ENCODE peak calls at places on chromosomes 13 and 19, in eight cellular contexts. One of them, this sample, is unnamed.

GRCh38 chr13:111856571-111856970 is 210.4 kb upstream of the SOX1 start:
- DNase-seq in NB4: no peak
- DNase-seq in WTC11: no peak
- DNase-seq in hypothalamus: no peak
- DNase-seq in iris pigment epithelial cell: no peak
- DNase-seq in neuronal stem cell: no peak
- DNase-seq in ACHN: no peak
- DNase-seq in MCF 10A: no peak
- DNase-seq in this sample: no peak

GRCh38 chr13:36135876-36136275 is 4.7 kb upstream of the DCLK1 start:
- DNase-seq in NB4: no peak
- DNase-seq in WTC11: no peak
- DNase-seq in hypothalamus: no peak
- DNase-seq in iris pigment epithelial cell: no peak
- DNase-seq in neuronal stem cell: no peak
- DNase-seq in ACHN: no peak
- DNase-seq in MCF 10A: no peak
- DNase-seq in this sample: no peak

GRCh38 chr19:5337126-5337525 is 3.5 kb downstream of the PTPRS start:
- DNase-seq in NB4: no peak
- DNase-seq in WTC11: no peak
- DNase-seq in hypothalamus: no peak
- DNase-seq in iris pigment epithelial cell: no peak
- DNase-seq in neuronal stem cell: no peak
- DNase-seq in ACHN: no peak
- DNase-seq in MCF 10A: no peak
- DNase-seq in this sample: no peak

GRCh38 chr13:103099894-103100293 is 33.7 kb upstream of the SLC10A2 start:
- DNase-seq in NB4: no peak
- DNase-seq in WTC11: no peak
- DNase-seq in hypothalamus: no peak
- DNase-seq in iris pigment epithelial cell: no peak
- DNase-seq in neuronal stem cell: no peak
- DNase-seq in ACHN: no peak
- DNase-seq in MCF 10A: no peak
- DNase-seq in this sample: no peak

GRCh38 chr19:28350673-28351072 is 862.3 kb downstream of the UQCRFS1 start:
- DNase-seq in NB4: no peak
- DNase-seq in WTC11: no peak
- DNase-seq in hypothalamus: no peak
- DNase-seq in iris pigment epithelial cell: no peak
- DNase-seq in neuronal stem cell: no peak
- DNase-seq in ACHN: no peak
- DNase-seq in MCF 10A: no peak
- DNase-seq in this sample: no peak

GRCh38 chr19:53947624-53948023 is 15.1 kb upstream of the CACNG8 start:
- DNase-seq in NB4: peak
- DNase-seq in WTC11: no peak
- DNase-seq in hypothalamus: no peak
- DNase-seq in iris pigment epithelial cell: no peak
- DNase-seq in neuronal stem cell: no peak
- DNase-seq in ACHN: no peak
- DNase-seq in MCF 10A: peak
- DNase-seq in this sample: no peak

GRCh38 chr19:4678881-4679379 is 8.8 kb upstream of the MYDGF start:
- DNase-seq in NB4: peak
- DNase-seq in WTC11: peak
- DNase-seq in hypothalamus: no peak
- DNase-seq in iris pigment epithelial cell: peak
- DNase-seq in neuronal stem cell: no peak
- DNase-seq in ACHN: no peak
- DNase-seq in MCF 10A: no peak
- DNase-seq in this sample: no peak

GRCh38 chr19:33040994-33041827 is 23.5 kb downstream of the RHPN2 start:
- DNase-seq in NB4: no peak
- DNase-seq in WTC11: no peak
- DNase-seq in hypothalamus: peak
- DNase-seq in iris pigment epithelial cell: no peak
- DNase-seq in neuronal stem cell: no peak
- DNase-seq in ACHN: peak
- DNase-seq in MCF 10A: peak
- DNase-seq in this sample: no peak

GRCh38 chr19:41341669-41342490 is 11.8 kb downstream of the TGFB1 start:
- DNase-seq in NB4: no peak
- DNase-seq in WTC11: peak
- DNase-seq in hypothalamus: no peak
- DNase-seq in iris pigment epithelial cell: no peak
- DNase-seq in neuronal stem cell: no peak
- DNase-seq in ACHN: no peak
- DNase-seq in MCF 10A: no peak
- DNase-seq in this sample: no peak

GRCh38 chr13:107020393-107020792 is 452.5 kb upstream of the ARGLU1 start:
- DNase-seq in NB4: no peak
- DNase-seq in WTC11: no peak
- DNase-seq in hypothalamus: no peak
- DNase-seq in iris pigment epithelial cell: no peak
- DNase-seq in neuronal stem cell: no peak
- DNase-seq in ACHN: no peak
- DNase-seq in MCF 10A: no peak
- DNase-seq in this sample: no peak

GRCh38 chr19:3955688-3956087 is 15.2 kb downstream of the DAPK3 start:
- DNase-seq in NB4: no peak
- DNase-seq in WTC11: no peak
- DNase-seq in hypothalamus: no peak
- DNase-seq in iris pigment epithelial cell: no peak
- DNase-seq in neuronal stem cell: no peak
- DNase-seq in ACHN: no peak
- DNase-seq in MCF 10A: no peak
- DNase-seq in this sample: no peak